ENCODE peak calls at places on chromosomes 6 and 20, in four cellular contexts. One of them, this sample, is unnamed.

GRCh38 chr6:32570363-32570905 is 19.2 kb downstream of the HLA-DRB1 start:
- DNase-seq in K562: no peak
- DNase-seq in H1: no peak
- DNase-seq in SK-N-SH: no peak
- DNase-seq in this sample: no peak

GRCh38 chr6:29631209-29631810 is 1.7 kb downstream of the GABBR1 start:
- DNase-seq in K562: peak
- DNase-seq in H1: no peak
- DNase-seq in SK-N-SH: no peak
- DNase-seq in this sample: peak

GRCh38 chr20:18272451-18272850 is 15.9 kb upstream of the ZNF133 start:
- DNase-seq in K562: peak
- DNase-seq in H1: no peak
- DNase-seq in SK-N-SH: no peak
- DNase-seq in this sample: no peak

GRCh38 chr6:99344289-99344688 is 5.2 kb downstream of the FAXC start:
- DNase-seq in K562: no peak
- DNase-seq in H1: no peak
- DNase-seq in SK-N-SH: no peak
- DNase-seq in this sample: no peak

GRCh38 chr20:8766868-8767390 is 302.0 kb upstream of the PLCB4 start:
- DNase-seq in K562: no peak
- DNase-seq in H1: no peak
- DNase-seq in SK-N-SH: no peak
- DNase-seq in this sample: no peak

GRCh38 chr6:74073429-74073828 is 377.4 kb downstream of the CD109 start:
- DNase-seq in K562: no peak
- DNase-seq in H1: no peak
- DNase-seq in SK-N-SH: no peak
- DNase-seq in this sample: no peak

GRCh38 chr20:33561981-33562601 is 72.2 kb downstream of the CBFA2T2 start:
- DNase-seq in K562: no peak
- DNase-seq in H1: no peak
- DNase-seq in SK-N-SH: peak
- DNase-seq in this sample: no peak

GRCh38 chr6:73027691-73028090 is 197.6 kb downstream of the KHDC1L start:
- DNase-seq in K562: no peak
- DNase-seq in H1: no peak
- DNase-seq in SK-N-SH: no peak
- DNase-seq in this sample: no peak

GRCh38 chr20:53623454-53624206 is 30.0 kb upstream of the ZNF217 start:
- DNase-seq in K562: peak
- DNase-seq in H1: peak
- DNase-seq in SK-N-SH: peak
- DNase-seq in this sample: peak

GRCh38 chr6:17226766-17227338 is 54.3 kb upstream of the RBM24 start:
- DNase-seq in K562: no peak
- DNase-seq in H1: no peak
- DNase-seq in SK-N-SH: no peak
- DNase-seq in this sample: no peak

GRCh38 chr6:113352029-113352801 is 504.9 kb upstream of the MARCKS start:
- DNase-seq in K562: no peak
- DNase-seq in H1: no peak
- DNase-seq in SK-N-SH: no peak
- DNase-seq in this sample: no peak

GRCh38 chr6:110933913-110934312 is 24.6 kb upstream of the GTF3C6 start:
- DNase-seq in K562: no peak
- DNase-seq in H1: no peak
- DNase-seq in SK-N-SH: no peak
- DNase-seq in this sample: no peak

GRCh38 chr6:6494677-6495076 is 93.8 kb upstream of the LY86 start:
- DNase-seq in K562: peak
- DNase-seq in H1: peak
- DNase-seq in SK-N-SH: peak
- DNase-seq in this sample: peak

GRCh38 chr6:1068905-1069304 is 243.0 kb upstream of the FOXQ1 start:
- DNase-seq in K562: no peak
- DNase-seq in H1: no peak
- DNase-seq in SK-N-SH: no peak
- DNase-seq in this sample: no peak

GRCh38 chr6:134549854-134550253 is 231.9 kb upstream of the SGK1 start:
- DNase-seq in K562: no peak
- DNase-seq in H1: no peak
- DNase-seq in SK-N-SH: no peak
- DNase-seq in this sample: no peak

GRCh38 chr6:150627601-150628012 is 27.9 kb downstream of the PLEKHG1 start:
- DNase-seq in K562: no peak
- DNase-seq in H1: no peak
- DNase-seq in SK-N-SH: no peak
- DNase-seq in this sample: no peak

GRCh38 chr6:68054776-68055175 is 580.3 kb upstream of the ADGRB3 start:
- DNase-seq in K562: no peak
- DNase-seq in H1: no peak
- DNase-seq in SK-N-SH: no peak
- DNase-seq in this sample: no peak

GRCh38 chr6:52155791-52156576 is 30.2 kb upstream of the IL17A start:
- DNase-seq in K562: no peak
- DNase-seq in H1: peak
- DNase-seq in SK-N-SH: no peak
- DNase-seq in this sample: no peak

GRCh38 chr6:72704979-72705378 is 83.1 kb downstream of the KCNQ5 start:
- DNase-seq in K562: no peak
- DNase-seq in H1: no peak
- DNase-seq in SK-N-SH: peak
- DNase-seq in this sample: no peak

GRCh38 chr20:62244644-62245108 is 6.4 kb downstream of the OSBPL2 start:
- DNase-seq in K562: no peak
- DNase-seq in H1: no peak
- DNase-seq in SK-N-SH: no peak
- DNase-seq in this sample: no peak

GRCh38 chr20:31544600-31544999 is 30.4 kb downstream of the HM13 start:
- DNase-seq in K562: no peak
- DNase-seq in H1: no peak
- DNase-seq in SK-N-SH: no peak
- DNase-seq in this sample: no peak

GRCh38 chr6:39053016-39053595 is 4.5 kb downstream of the GLP1R start:
- DNase-seq in K562: no peak
- DNase-seq in H1: no peak
- DNase-seq in SK-N-SH: no peak
- DNase-seq in this sample: no peak

GRCh38 chr6:39053854-39054576 is 5.4 kb downstream of the GLP1R start:
- DNase-seq in K562: no peak
- DNase-seq in H1: no peak
- DNase-seq in SK-N-SH: no peak
- DNase-seq in this sample: no peak

GRCh38 chr6:39049575-39050283 is 1.1 kb downstream of the GLP1R start:
- DNase-seq in K562: no peak
- DNase-seq in H1: no peak
- DNase-seq in SK-N-SH: no peak
- DNase-seq in this sample: peak

GRCh38 chr6:39050453-39051112 is 2.0 kb downstream of the GLP1R start:
- DNase-seq in K562: no peak
- DNase-seq in H1: no peak
- DNase-seq in SK-N-SH: no peak
- DNase-seq in this sample: no peak

DNA sequence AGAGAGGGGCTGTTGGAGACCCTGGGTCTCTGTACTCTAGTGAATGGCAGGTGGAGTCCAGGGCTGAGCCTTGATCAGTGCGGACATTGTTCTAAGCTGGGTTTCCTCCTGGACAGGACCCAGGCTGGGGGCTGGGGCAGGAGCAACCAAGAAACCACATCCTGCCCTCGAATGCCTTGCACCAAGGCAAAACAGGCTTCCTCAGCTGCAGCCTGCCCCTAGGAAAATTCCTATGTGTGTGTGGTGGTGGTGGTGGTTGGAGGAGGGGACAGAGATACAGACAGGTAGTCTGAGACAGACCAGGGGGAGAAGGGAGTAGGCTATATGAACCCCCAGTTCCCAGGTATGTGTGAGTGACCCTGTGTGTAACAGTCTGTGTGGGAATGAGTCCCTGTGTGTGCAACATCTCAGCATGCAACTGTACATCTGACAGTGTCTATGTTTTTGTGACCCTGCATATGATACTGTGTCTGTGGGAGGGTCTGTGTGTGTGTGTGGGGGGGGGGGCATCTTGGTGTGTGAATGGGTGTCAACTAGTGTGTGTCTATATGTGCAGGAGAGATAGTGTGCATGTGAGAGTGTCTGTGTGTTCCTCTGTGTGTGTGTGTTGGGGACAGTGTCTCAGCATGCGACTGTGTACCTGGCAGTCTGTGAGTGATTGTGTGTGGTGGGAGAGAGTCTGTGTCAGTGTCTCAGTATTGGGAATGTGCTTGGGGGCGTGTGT is 3.0 kb downstream of the GLP1R start:
- DNase-seq in K562: no peak
- DNase-seq in H1: no peak
- DNase-seq in SK-N-SH: no peak
- DNase-seq in this sample: no peak
- TF ChIP-seq TEAD4 in K562: no peak
- TF ChIP-seq TEAD4 in H1: no peak
- TF ChIP-seq TEAD4 in SK-N-SH: no peak
- TF ChIP-seq TEAD4 in this sample: no peak

DNA sequence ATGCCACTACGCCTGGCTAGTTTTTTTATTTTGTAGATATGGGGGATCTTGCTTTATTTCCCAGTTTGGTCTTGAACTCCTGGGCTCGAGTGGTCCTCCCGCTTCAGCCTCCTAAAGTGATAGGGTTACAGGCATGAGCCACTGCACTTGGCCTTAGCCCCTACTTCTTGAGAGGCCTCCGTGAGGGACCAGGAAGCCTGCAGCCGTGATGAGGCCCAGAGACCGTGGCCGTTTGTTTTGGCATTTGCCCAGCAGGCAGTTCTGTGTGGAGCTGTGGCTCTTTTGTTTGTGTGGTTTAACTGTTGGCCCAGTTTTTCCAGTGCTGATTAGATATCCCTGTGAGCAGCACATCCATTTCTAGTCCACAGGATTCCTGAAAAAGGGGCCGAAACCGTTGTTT is 39.8 kb downstream of the SRSF3 start:
- DNase-seq in K562: no peak
- DNase-seq in H1: no peak
- DNase-seq in SK-N-SH: peak
- DNase-seq in this sample: no peak
- TF ChIP-seq TEAD4 in K562: no peak
- TF ChIP-seq TEAD4 in H1: no peak
- TF ChIP-seq TEAD4 in SK-N-SH: no peak
- TF ChIP-seq TEAD4 in this sample: no peak

GRCh38 chr6:4632411-4632810 is 143.8 kb upstream of the CDYL start:
- DNase-seq in K562: no peak
- DNase-seq in H1: no peak
- DNase-seq in SK-N-SH: no peak
- DNase-seq in this sample: no peak
- TF ChIP-seq TEAD4 in K562: no peak
- TF ChIP-seq TEAD4 in H1: no peak
- TF ChIP-seq TEAD4 in SK-N-SH: no peak
- TF ChIP-seq TEAD4 in this sample: no peak

DNA sequence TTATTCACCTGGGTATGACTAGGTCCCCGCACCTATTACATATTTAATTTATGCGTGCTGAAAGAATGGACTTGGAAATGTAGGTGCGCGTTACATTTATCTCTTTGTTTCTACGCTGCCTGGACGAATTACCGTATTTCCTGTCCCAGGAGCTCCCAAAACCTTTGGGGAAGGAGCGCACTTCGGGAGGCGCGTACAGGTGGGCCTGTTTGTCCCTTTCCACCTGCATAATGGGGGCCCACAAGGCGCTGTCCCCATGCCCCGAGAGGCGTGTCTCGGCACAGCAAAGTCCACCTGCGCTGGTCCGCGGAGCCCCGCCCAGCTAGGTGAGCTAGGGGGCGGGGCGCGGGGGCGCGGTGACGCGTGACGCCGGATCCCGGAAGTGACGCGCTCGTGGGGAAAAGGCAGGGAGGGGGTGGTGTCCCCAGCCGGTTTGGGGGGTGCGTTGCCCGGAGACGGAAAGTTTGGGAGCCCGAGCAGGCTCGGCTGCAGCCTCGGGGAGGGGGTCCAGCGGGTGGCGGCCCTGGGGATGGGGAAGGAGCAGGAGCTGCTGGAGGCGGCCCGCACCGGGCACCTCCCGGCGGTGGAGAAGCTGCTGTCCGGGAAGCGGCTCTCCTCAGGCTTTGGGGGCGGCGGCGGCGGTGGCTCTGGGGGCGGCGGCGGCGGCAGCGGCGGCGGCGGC is at the start of gene ANKS1A:
- DNase-seq in K562: peak
- DNase-seq in H1: peak
- DNase-seq in SK-N-SH: peak
- DNase-seq in this sample: peak
- TF ChIP-seq TEAD4 in K562: no peak
- TF ChIP-seq TEAD4 in H1: no peak
- TF ChIP-seq TEAD4 in SK-N-SH: no peak
- TF ChIP-seq TEAD4 in this sample: no peak

DNA sequence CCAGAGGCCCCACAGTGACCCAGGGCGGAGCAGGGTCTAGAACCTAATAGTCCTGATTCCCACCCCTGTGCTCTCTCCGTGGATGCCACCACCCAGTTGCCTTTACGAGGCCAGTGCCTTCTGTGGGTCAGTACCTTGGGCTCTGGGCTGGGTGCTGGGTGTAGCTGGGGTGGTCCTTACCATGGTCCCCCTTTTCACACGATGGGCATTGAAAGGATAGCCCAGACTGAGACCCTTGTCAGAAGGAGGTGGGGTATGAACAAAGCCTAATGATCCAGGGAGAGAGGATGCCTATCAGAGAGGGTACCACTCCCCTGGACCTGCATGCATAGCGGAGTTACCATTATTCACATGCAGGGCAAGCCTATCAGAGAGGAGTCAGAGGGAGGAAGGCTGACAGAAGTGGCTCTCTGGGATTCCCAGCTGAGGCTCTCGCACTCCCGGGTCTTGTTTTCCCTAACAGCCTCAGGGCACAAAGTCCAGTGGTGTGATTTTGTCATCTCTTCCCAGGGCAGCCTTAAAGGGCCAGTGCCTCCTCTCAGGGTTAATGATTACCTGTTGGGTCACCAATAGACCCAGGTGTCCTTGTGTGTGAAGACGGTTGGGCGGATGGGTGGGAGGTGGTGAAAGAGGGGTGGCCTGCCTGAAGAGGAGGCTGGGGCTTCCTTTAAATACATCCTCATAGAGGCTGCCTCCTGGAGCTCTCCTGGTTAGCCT is 36.2 kb downstream of the VEGFA start:
- DNase-seq in K562: no peak
- DNase-seq in H1: no peak
- DNase-seq in SK-N-SH: no peak
- DNase-seq in this sample: no peak
- TF ChIP-seq TEAD4 in K562: no peak
- TF ChIP-seq TEAD4 in H1: no peak
- TF ChIP-seq TEAD4 in SK-N-SH: no peak
- TF ChIP-seq TEAD4 in this sample: no peak

GRCh38 chr6:130489514-130489913 is 123.7 kb downstream of the TMEM200A start:
- DNase-seq in K562: no peak
- DNase-seq in H1: no peak
- DNase-seq in SK-N-SH: no peak
- DNase-seq in this sample: no peak

GRCh38 chr6:130500693-130501092 is 134.9 kb downstream of the TMEM200A start:
- DNase-seq in K562: no peak
- DNase-seq in H1: no peak
- DNase-seq in SK-N-SH: no peak
- DNase-seq in this sample: no peak

GRCh38 chr6:130494745-130495144 is 128.9 kb downstream of the TMEM200A start:
- DNase-seq in K562: no peak
- DNase-seq in H1: no peak
- DNase-seq in SK-N-SH: no peak
- DNase-seq in this sample: no peak
- TF ChIP-seq TEAD4 in K562: no peak
- TF ChIP-seq TEAD4 in H1: no peak
- TF ChIP-seq TEAD4 in SK-N-SH: no peak
- TF ChIP-seq TEAD4 in this sample: no peak

This sample was measured in WTC11.